ENCODE peak calls at places on chromosomes 12 and 14, in five cellular contexts. A is ELR; L is GM13977; W is RWPE1; R is effector memory CD4-positive, alpha-beta T cell. S is an unnamed sample.
A peak's percentile ranks its signal among the peaks of the same experiment; 100 is the strongest.

GRCh38 chr12:26668847-26669246 is 164.1 kb downstream of the ITPR2 start:
- DNase-seq in A (no peak), R (no peak), W (no peak), L (no peak), S (no peak)

GRCh38 chr12:3152892-3153291 is 75.7 kb downstream of the TSPAN9 start:
- DNase-seq in A (no peak), R (no peak), W (no peak), L (no peak), S (no peak)

GRCh38 chr14:78291958-78292357 is 121.8 kb downstream of the NRXN3 start:
- DNase-seq in W (no peak), R (no peak), L (peak; percentile 31), A (no peak), S (no peak)

GRCh38 chr12:117309276-117309885 is 52.0 kb downstream of the NOS1 start:
- DNase-seq in A (no peak), L (no peak), R (no peak), W (no peak), S (no peak)

GRCh38 chr12:24615967-24616411 is 332.9 kb downstream of the BCAT1 start:
- DNase-seq in L (no peak), W (peak; percentile 1), A (peak; percentile 89), R (no peak), S (no peak)

GRCh38 chr12:116319851-116320621 is 42.5 kb upstream of the MED13L start:
- DNase-seq in W (peak; percentile 72), L (no peak), A (peak; percentile 92), R (no peak), S (peak; percentile 42)

GRCh38 chr14:96103075-96103474 is 63.9 kb downstream of the C14orf132 start:
- DNase-seq in W (no peak), A (no peak), R (no peak), L (no peak), S (no peak)

GRCh38 chr14:78070344-78070743 is 99.8 kb upstream of the NRXN3 start:
- DNase-seq in L (no peak), W (no peak), R (no peak), A (no peak), S (no peak)

GRCh38 chr12:1576410-1577240 is 17.8 kb downstream of the FBXL14 start:
- DNase-seq in R (no peak), W (no peak), A (no peak), L (no peak), S (no peak)

GRCh38 chr12:127779301-127780045 is 487.5 kb upstream of the TMEM132C start:
- DNase-seq in W (no peak), R (no peak), L (no peak), A (no peak), S (no peak)

GRCh38 chr14:61512508-61512907 is 182.8 kb upstream of the HIF1A start:
- DNase-seq in W (no peak), R (no peak), L (no peak), A (peak; percentile 39), S (peak; percentile 32)